ENCODE peak calls at places on chromosomes 6 and 20, in nine cellular contexts. One of them, this sample, is unnamed.
A peak's percentile ranks its signal among the peaks of the same experiment; 100 is the strongest.

GRCh38 chr6:71453307-71453706 is 164.7 kb downstream of the OGFRL1 start:
- DNase-seq in NCI-H82: no peak
- DNase-seq in T-helper 17 cell: no peak
- DNase-seq in nucleus accumbens: no peak
- DNase-seq in body of pancreas: no peak
- DNase-seq in left cardiac atrium: no peak
- DNase-seq in fibroblast of pulmonary artery: no peak
- DNase-seq in astrocyte: no peak
- DNase-seq in HS-5: no peak
- DNase-seq in this sample: no peak

GRCh38 chr6:110654096-110654820 is 161.0 kb downstream of the CDK19 start:
- DNase-seq in NCI-H82: no peak
- DNase-seq in T-helper 17 cell: no peak
- DNase-seq in nucleus accumbens: no peak
- DNase-seq in body of pancreas: no peak
- DNase-seq in left cardiac atrium: no peak
- DNase-seq in fibroblast of pulmonary artery: no peak
- DNase-seq in astrocyte: no peak
- DNase-seq in HS-5: peak; percentile 34
- DNase-seq in this sample: peak; percentile 11

GRCh38 chr20:31708839-31709534 is 13.7 kb downstream of the BCL2L1 start:
- DNase-seq in NCI-H82: no peak
- DNase-seq in T-helper 17 cell: no peak
- DNase-seq in nucleus accumbens: no peak
- DNase-seq in body of pancreas: peak; percentile 61
- DNase-seq in left cardiac atrium: no peak
- DNase-seq in fibroblast of pulmonary artery: no peak
- DNase-seq in astrocyte: no peak
- DNase-seq in HS-5: no peak
- DNase-seq in this sample: peak; percentile 99

GRCh38 chr20:5230544-5230943 is 86.2 kb downstream of the PROKR2 start:
- DNase-seq in NCI-H82: no peak
- DNase-seq in T-helper 17 cell: no peak
- DNase-seq in nucleus accumbens: no peak
- DNase-seq in body of pancreas: no peak
- DNase-seq in left cardiac atrium: no peak
- DNase-seq in fibroblast of pulmonary artery: no peak
- DNase-seq in astrocyte: no peak
- DNase-seq in HS-5: no peak
- DNase-seq in this sample: no peak

GRCh38 chr6:99507648-99508047 is 7.6 kb downstream of the USP45 start:
- DNase-seq in NCI-H82: no peak
- DNase-seq in T-helper 17 cell: no peak
- DNase-seq in nucleus accumbens: no peak
- DNase-seq in body of pancreas: no peak
- DNase-seq in left cardiac atrium: no peak
- DNase-seq in fibroblast of pulmonary artery: no peak
- DNase-seq in astrocyte: no peak
- DNase-seq in HS-5: no peak
- DNase-seq in this sample: no peak

GRCh38 chr20:2991532-2991931 is 51.9 kb upstream of the GNRH2 start:
- DNase-seq in NCI-H82: no peak
- DNase-seq in T-helper 17 cell: no peak
- DNase-seq in nucleus accumbens: no peak
- DNase-seq in body of pancreas: no peak
- DNase-seq in left cardiac atrium: no peak
- DNase-seq in fibroblast of pulmonary artery: no peak
- DNase-seq in astrocyte: no peak
- DNase-seq in HS-5: no peak
- DNase-seq in this sample: no peak

GRCh38 chr6:160238786-160239751 is 19.6 kb downstream of the SLC22A2 start:
- DNase-seq in NCI-H82: no peak
- DNase-seq in T-helper 17 cell: no peak
- DNase-seq in nucleus accumbens: no peak
- DNase-seq in body of pancreas: peak; percentile 21
- DNase-seq in left cardiac atrium: no peak
- DNase-seq in fibroblast of pulmonary artery: peak; percentile 27
- DNase-seq in astrocyte: no peak
- DNase-seq in HS-5: no peak
- DNase-seq in this sample: no peak

GRCh38 chr6:91023529-91023928 is 436.7 kb upstream of the MAP3K7 start:
- DNase-seq in NCI-H82: no peak
- DNase-seq in T-helper 17 cell: no peak
- DNase-seq in nucleus accumbens: no peak
- DNase-seq in body of pancreas: no peak
- DNase-seq in left cardiac atrium: no peak
- DNase-seq in fibroblast of pulmonary artery: no peak
- DNase-seq in astrocyte: no peak
- DNase-seq in HS-5: no peak
- DNase-seq in this sample: no peak

GRCh38 chr6:71496018-71496800 is 207.6 kb downstream of the OGFRL1 start:
- DNase-seq in NCI-H82: no peak
- DNase-seq in T-helper 17 cell: no peak
- DNase-seq in nucleus accumbens: no peak
- DNase-seq in body of pancreas: no peak
- DNase-seq in left cardiac atrium: no peak
- DNase-seq in fibroblast of pulmonary artery: peak; percentile 39
- DNase-seq in astrocyte: no peak
- DNase-seq in HS-5: no peak
- DNase-seq in this sample: no peak

GRCh38 chr6:13678255-13678983 is 33.2 kb downstream of the RANBP9 start:
- DNase-seq in NCI-H82: no peak
- DNase-seq in T-helper 17 cell: no peak
- DNase-seq in nucleus accumbens: no peak
- DNase-seq in body of pancreas: no peak
- DNase-seq in left cardiac atrium: no peak
- DNase-seq in fibroblast of pulmonary artery: no peak
- DNase-seq in astrocyte: no peak
- DNase-seq in HS-5: no peak
- DNase-seq in this sample: peak; percentile 48

GRCh38 chr20:36472656-36473071 is 68.7 kb upstream of the MYL9 start:
- DNase-seq in NCI-H82: no peak
- DNase-seq in T-helper 17 cell: no peak
- DNase-seq in nucleus accumbens: no peak
- DNase-seq in body of pancreas: peak; percentile 72
- DNase-seq in left cardiac atrium: peak; percentile 69
- DNase-seq in fibroblast of pulmonary artery: no peak
- DNase-seq in astrocyte: no peak
- DNase-seq in HS-5: no peak
- DNase-seq in this sample: peak; percentile 79

GRCh38 chr6:111854683-111855082 is 18.6 kb downstream of the FYN start:
- DNase-seq in NCI-H82: no peak
- DNase-seq in T-helper 17 cell: no peak
- DNase-seq in nucleus accumbens: no peak
- DNase-seq in body of pancreas: no peak
- DNase-seq in left cardiac atrium: no peak
- DNase-seq in fibroblast of pulmonary artery: no peak
- DNase-seq in astrocyte: no peak
- DNase-seq in HS-5: no peak
- DNase-seq in this sample: no peak

GRCh38 chr6:157770946-157771345 is 52.1 kb upstream of the SNX9 start:
- DNase-seq in NCI-H82: no peak
- DNase-seq in T-helper 17 cell: no peak
- DNase-seq in nucleus accumbens: no peak
- DNase-seq in body of pancreas: no peak
- DNase-seq in left cardiac atrium: no peak
- DNase-seq in fibroblast of pulmonary artery: no peak
- DNase-seq in astrocyte: peak; percentile 45
- DNase-seq in HS-5: peak; percentile 88
- DNase-seq in this sample: no peak

GRCh38 chr6:31736026-31736767 is at the start of gene CLIC1:
- DNase-seq in NCI-H82: peak; percentile 87
- DNase-seq in T-helper 17 cell: no peak
- DNase-seq in nucleus accumbens: no peak
- DNase-seq in body of pancreas: peak; percentile 86
- DNase-seq in left cardiac atrium: peak; percentile 91
- DNase-seq in fibroblast of pulmonary artery: peak; percentile 74
- DNase-seq in astrocyte: peak; percentile 59
- DNase-seq in HS-5: no peak
- DNase-seq in this sample: peak; percentile 91

GRCh38 chr6:48535569-48535968 is 424.6 kb upstream of the PTCHD4 start:
- DNase-seq in NCI-H82: peak; percentile 71
- DNase-seq in T-helper 17 cell: no peak
- DNase-seq in nucleus accumbens: no peak
- DNase-seq in body of pancreas: no peak
- DNase-seq in left cardiac atrium: no peak
- DNase-seq in fibroblast of pulmonary artery: peak; percentile 46
- DNase-seq in astrocyte: peak; percentile 94
- DNase-seq in HS-5: peak; percentile 57
- DNase-seq in this sample: no peak

GRCh38 chr6:4543596-4543995 is 232.6 kb upstream of the CDYL start:
- DNase-seq in NCI-H82: no peak
- DNase-seq in T-helper 17 cell: no peak
- DNase-seq in nucleus accumbens: no peak
- DNase-seq in body of pancreas: no peak
- DNase-seq in left cardiac atrium: no peak
- DNase-seq in fibroblast of pulmonary artery: peak; percentile 69
- DNase-seq in astrocyte: no peak
- DNase-seq in HS-5: no peak
- DNase-seq in this sample: no peak

GRCh38 chr6:127343753-127344659 is 597 bp upstream of the ECHDC1 start:
- DNase-seq in NCI-H82: peak; percentile 59
- DNase-seq in T-helper 17 cell: no peak
- DNase-seq in nucleus accumbens: no peak
- DNase-seq in body of pancreas: no peak
- DNase-seq in left cardiac atrium: no peak
- DNase-seq in fibroblast of pulmonary artery: peak; percentile 45
- DNase-seq in astrocyte: peak; percentile 54
- DNase-seq in HS-5: no peak
- DNase-seq in this sample: peak; percentile 69

GRCh38 chr6:157269261-157269794 is 54.0 kb downstream of the TMEM242 start:
- DNase-seq in NCI-H82: no peak
- DNase-seq in T-helper 17 cell: no peak
- DNase-seq in nucleus accumbens: no peak
- DNase-seq in body of pancreas: peak; percentile 65
- DNase-seq in left cardiac atrium: peak; percentile 88
- DNase-seq in fibroblast of pulmonary artery: peak; percentile 96
- DNase-seq in astrocyte: peak; percentile 53
- DNase-seq in HS-5: no peak
- DNase-seq in this sample: no peak

GRCh38 chr6:36947570-36948351 is 6.8 kb upstream of the PI16 start:
- DNase-seq in NCI-H82: no peak
- DNase-seq in T-helper 17 cell: peak; percentile 41
- DNase-seq in nucleus accumbens: peak; percentile 82
- DNase-seq in body of pancreas: no peak
- DNase-seq in left cardiac atrium: no peak
- DNase-seq in fibroblast of pulmonary artery: no peak
- DNase-seq in astrocyte: no peak
- DNase-seq in HS-5: no peak
- DNase-seq in this sample: peak; percentile 24